ENCODE peak calls at places on chromosome 13, in seven cellular contexts. H is fibroblast of lung; W is trophoblast cell; U is K562; Z is activated T-cell treated with anti-CD3 and anti-CD28 coated beads, Interleukin-2, amount 50 U/mL, for 48 hours; D is SK-N-SH; G is T-helper 9 cell. L is an unnamed sample.

GRCh38 chr13:66665991-66666390 is 564.1 kb downstream of the PCDH9 start:
- DNase-seq in W (no peak), D (peak), U (no peak), Z (no peak), G (no peak), H (peak), L (no peak)

GRCh38 chr13:83950284-83950683 is 68.0 kb upstream of the SLITRK1 start:
- DNase-seq in Z (no peak), H (no peak), W (no peak), G (no peak), U (no peak), D (no peak), L (no peak)

GRCh38 chr13:101127741-101128353 is 288.5 kb downstream of the NALCN start:
- DNase-seq in D (peak), G (no peak), H (peak), U (peak), Z (no peak), W (peak), L (no peak)

GRCh38 chr13:33279898-33280549 is 5.5 kb downstream of the STARD13 start:
- DNase-seq in Z (no peak), U (no peak), W (peak), G (no peak), H (peak), D (no peak), L (no peak)

GRCh38 chr13:21733475-21734311 is 62.8 kb downstream of the FGF9 start:
- DNase-seq in U (no peak), Z (no peak), H (no peak), G (no peak), D (no peak), W (no peak), L (no peak)

GRCh38 chr13:51006067-51006800 is 96.6 kb downstream of the RNASEH2B start:
- DNase-seq in G (no peak), D (no peak), H (peak), U (no peak), W (no peak), Z (no peak), L (no peak)

GRCh38 chr13:99015606-99016520 is 38.0 kb upstream of the DOCK9 start:
- DNase-seq in G (no peak), D (no peak), U (no peak), Z (no peak), W (no peak), H (no peak), L (no peak)

GRCh38 chr13:73991884-73992283 is 142.3 kb downstream of the KLF12 start:
- DNase-seq in Z (no peak), D (no peak), U (no peak), H (no peak), G (no peak), W (no peak), L (no peak)

GRCh38 chr13:24208314-24208713 is 47.8 kb downstream of the SPATA13 start:
- DNase-seq in W (no peak), Z (no peak), H (peak), D (no peak), U (no peak), G (no peak), L (no peak)

GRCh38 chr13:111114362-111115050 is 604 bp upstream of the ARHGEF7 start:
- DNase-seq in U (no peak), D (peak), H (peak), Z (peak), W (peak), G (no peak), L (no peak)

GRCh38 chr13:66859934-66860867 is 369.9 kb downstream of the PCDH9 start:
- DNase-seq in H (no peak), U (peak), G (no peak), D (no peak), W (no peak), Z (no peak), L (no peak)

GRCh38 chr13:32537580-32538233 is 888 bp downstream of the N4BP2L2 start:
- DNase-seq in D (no peak), Z (peak), U (peak), G (peak), W (peak), H (peak), L (no peak)

GRCh38 chr13:82654851-82655517 is 1227.3 kb downstream of the SLITRK1 start:
- DNase-seq in D (no peak), H (peak), W (no peak), G (no peak), U (no peak), Z (no peak), L (no peak)

GRCh38 chr13:59531571-59532091 is 632.1 kb downstream of the DIAPH3 start:
- DNase-seq in W (peak), U (peak), G (no peak), Z (no peak), H (peak), D (no peak), L (no peak)